ENCODE peak calls at places on chromosomes 7 and 10, in nine cellular contexts. P, R, C, U, J, N, I, Z and E are unnamed samples.

GRCh38 chr10:95247881-95248583 is 42.8 kb downstream of the PDLIM1 start:
- DNase-seq in J (no peak), R (no peak), P (no peak), I (no peak), N (no peak), U (no peak), Z (no peak), C (no peak), E (no peak)

GRCh38 chr10:7717767-7718166 is 14.7 kb downstream of the ITIH2 start:
- DNase-seq in P (no peak), I (no peak), J (no peak), N (no peak), C (no peak), R (no peak), Z (no peak), U (no peak), E (no peak)

GRCh38 chr7:27248427-27248806 is 5.8 kb downstream of the EVX1 start:
- DNase-seq in C (no peak), P (no peak), Z (no peak), N (no peak), R (no peak), J (no peak), U (no peak), I (no peak), E (no peak)

GRCh38 chr7:73473636-73474035 is 40.1 kb downstream of the FZD9 start:
- DNase-seq in J (no peak), Z (no peak), I (no peak), N (no peak), R (no peak), P (no peak), C (no peak), U (no peak), E (no peak)

GRCh38 chr10:4982764-4983226 is 19.6 kb downstream of the AKR1C1 start:
- DNase-seq in R (peak; percentile 12), U (peak; percentile 81), Z (no peak), J (no peak), I (peak; percentile 16), C (no peak), P (no peak), N (no peak), E (no peak)

GRCh38 chr10:131636841-131637724 is 263.7 kb upstream of the PPP2R2D start:
- DNase-seq in C (no peak), Z (no peak), J (no peak), N (no peak), U (no peak), R (no peak), P (no peak), I (no peak), E (no peak)

GRCh38 chr10:29618341-29619171 is 16.2 kb downstream of the SVIL start:
- DNase-seq in R (peak; percentile 45), U (no peak), C (no peak), J (no peak), N (no peak), Z (no peak), I (peak; percentile 71), P (peak; percentile 29), E (no peak)

GRCh38 chr10:125991009-125991788 is 94.8 kb downstream of the FANK1 start:
- DNase-seq in J (no peak), Z (no peak), I (no peak), N (peak; percentile 39), R (no peak), U (no peak), P (no peak), C (no peak), E (no peak)

GRCh38 chr10:81575007-81575406 is 300.0 kb upstream of the NRG3 start:
- DNase-seq in Z (no peak), R (no peak), C (no peak), P (no peak), I (no peak), N (no peak), U (no peak), J (no peak), E (no peak)

GRCh38 chr7:100676501-100677306 is 3.2 kb downstream of the GNB2 start:
- DNase-seq in P (no peak), J (no peak), N (no peak), I (peak; percentile 40), R (no peak), Z (no peak), U (no peak), C (no peak), E (no peak)
- H3K4me3 ChIP-seq in P (no peak overlapping the region), J (peak overlapping the region; percentile 79), N (peak overlapping the region; percentile 92), I (peak overlapping the region; percentile 91), R (peak overlapping the region; percentile 85), Z (peak overlapping the region; percentile 97), U (peak overlapping the region; percentile 97), C (peak overlapping the region; percentile 89), E (peak overlapping the region; percentile 98)

GRCh38 chr10:12252882-12253546 is 57.0 kb downstream of the CDC123 start:
- DNase-seq in J (no peak), P (no peak), U (no peak), Z (no peak), N (peak; percentile 14), R (peak; percentile 34), I (no peak), C (no peak), E (peak; percentile 41)
- TF ChIP-seq CTCF in J (no peak), P (peak; percentile 14), U (no peak), Z (no peak), N (peak; percentile 55), R (peak; percentile 34), I (peak; percentile 31), C (no peak), E (peak; percentile 70)

DNA sequence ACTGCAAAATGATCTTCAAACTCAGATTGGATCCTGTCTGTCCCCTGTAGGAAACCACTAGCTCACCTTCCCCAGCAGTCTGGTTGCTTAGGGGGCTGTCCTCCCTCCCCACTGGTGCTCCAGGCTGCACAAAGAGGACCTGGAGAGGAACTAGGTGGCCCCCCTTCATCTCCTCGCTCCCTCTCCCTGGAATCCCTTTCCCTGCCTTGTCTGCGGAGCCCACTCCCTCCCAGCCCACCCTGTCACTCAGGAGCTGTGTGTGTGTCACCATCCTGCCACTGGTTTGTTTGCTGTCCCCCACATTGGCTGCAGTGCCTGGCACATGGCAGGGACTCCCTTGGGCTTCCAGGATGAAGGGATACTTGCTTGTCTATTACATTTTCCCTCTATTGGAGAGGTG is 35.5 kb upstream of the ZMIZ2 start:
- DNase-seq in I (no peak), J (no peak), R (no peak), U (no peak), P (no peak), N (no peak), Z (no peak), C (no peak), E (no peak)
- H3K4me3 ChIP-seq in I (no peak overlapping the region), J (no peak overlapping the region), R (no peak overlapping the region), U (no peak overlapping the region), P (no peak overlapping the region), N (no peak overlapping the region), Z (no peak overlapping the region), C (no peak overlapping the region), E (no peak overlapping the region)

GRCh38 chr7:34596887-34597286 is 61.1 kb upstream of the NPSR1 start:
- DNase-seq in N (no peak), C (no peak), I (no peak), P (peak; percentile 34), U (no peak), J (no peak), Z (no peak), R (no peak), E (no peak)
- TF ChIP-seq CTCF in N (peak; percentile 46), C (no peak), I (peak; percentile 10), P (peak; percentile 42), U (no peak), J (no peak), Z (no peak), R (peak; percentile 17), E (no peak)

GRCh38 chr7:45886931-45887667 is 1.2 kb upstream of the IGFBP1 start:
- DNase-seq in R (no peak), N (no peak), Z (no peak), U (no peak), C (no peak), I (no peak), J (no peak), P (no peak), E (no peak)

GRCh38 chr7:45890125-45890901 is 2.0 kb downstream of the IGFBP1 start:
- DNase-seq in I (no peak), U (no peak), N (no peak), J (no peak), R (no peak), P (no peak), Z (no peak), C (no peak), E (no peak)

GRCh38 chr7:45888185-45888992 is at the start of gene IGFBP1:
- DNase-seq in P (peak; percentile 42), I (peak; percentile 81), N (peak; percentile 30), J (no peak), Z (no peak), U (no peak), C (no peak), R (peak; percentile 25), E (no peak)

GRCh38 chr7:45889367-45890067 is 1.2 kb downstream of the IGFBP1 start:
- DNase-seq in I (no peak), J (no peak), P (no peak), R (no peak), N (no peak), U (no peak), Z (no peak), C (no peak), E (no peak)

DNA sequence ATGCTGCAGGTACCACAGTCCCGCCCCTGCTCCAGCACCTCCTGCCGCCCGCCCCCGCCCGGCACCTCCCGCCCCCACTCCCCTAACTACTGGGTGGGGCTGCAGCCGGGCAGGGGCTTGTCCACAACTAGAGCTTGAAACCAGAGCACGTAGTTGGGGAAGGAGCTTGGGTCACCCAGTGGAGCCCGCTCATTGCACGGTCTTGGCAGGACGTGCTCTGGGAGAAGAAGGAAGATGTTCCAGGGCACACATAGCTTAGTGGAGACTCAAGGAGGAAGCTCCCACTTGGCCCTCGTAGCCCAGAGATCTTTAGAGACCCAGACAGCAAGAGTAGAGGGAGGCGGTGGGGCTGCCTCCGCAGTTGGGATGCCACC is 692 bp downstream of the IGFBP1 start:
- DNase-seq in C (no peak), J (no peak), N (no peak), R (no peak), I (no peak), P (no peak), Z (no peak), U (no peak), E (no peak)
- H3K4me3 ChIP-seq in C (no peak overlapping the region), J (peak overlapping the region; percentile 56), N (no peak overlapping the region), R (no peak overlapping the region), I (peak overlapping the region; percentile 64), P (peak overlapping the region; percentile 28), Z (peak overlapping the region; percentile 19), U (peak overlapping the region; percentile 16), E (no peak overlapping the region)

GRCh38 chr10:91772869-91773268 is 25.4 kb upstream of the TNKS2 start:
- DNase-seq in C (no peak), Z (no peak), P (no peak), I (no peak), N (no peak), J (no peak), R (no peak), U (no peak), E (no peak)

GRCh38 chr10:91774571-91774970 is 23.7 kb upstream of the TNKS2 start:
- DNase-seq in U (no peak), N (no peak), R (no peak), J (no peak), C (no peak), P (no peak), I (no peak), Z (no peak), E (no peak)

GRCh38 chr10:91776266-91776665 is 22.0 kb upstream of the TNKS2 start:
- DNase-seq in Z (no peak), P (no peak), C (no peak), U (no peak), R (no peak), J (no peak), I (no peak), N (no peak), E (no peak)

GRCh38 chr10:91775731-91776130 is 22.5 kb upstream of the TNKS2 start:
- DNase-seq in Z (no peak), U (no peak), N (no peak), J (no peak), P (no peak), I (no peak), C (no peak), R (no peak), E (no peak)

GRCh38 chr10:91772461-91772860 is 25.8 kb upstream of the TNKS2 start:
- DNase-seq in P (no peak), C (no peak), R (no peak), J (no peak), Z (no peak), U (no peak), N (no peak), I (no peak), E (no peak)
- TF ChIP-seq CTCF in P (no peak), C (no peak), R (no peak), J (no peak), Z (no peak), U (no peak), N (no peak), I (no peak), E (no peak)